ENCODE peak calls at places on chromosomes 7 and 10, in nine cellular contexts. O is HepG2, R is RWPE2, D is PC-3, N is spleen, Y is right lobe of liver, V is adrenal gland, L is fibroblast of lung, I is kidney. C is an unnamed sample.

GRCh38 chr10:127374074-127374680 is 174.9 kb upstream of the NPS start:
- DNase-seq in O (no peak), R (no peak), D (no peak), N (no peak), Y (no peak), V (no peak), L (no peak), I (no peak), C (no peak)

GRCh38 chr7:5694221-5694754 is 87.2 kb downstream of the RNF216 start:
- DNase-seq in O (no peak), R (no peak), D (peak; percentile 23), N (no peak), Y (no peak), V (no peak), L (peak; percentile 94), I (no peak), C (no peak)

GRCh38 chr7:25894002-25894901 is 257.7 kb upstream of the NFE2L3 start:
- DNase-seq in O (peak; percentile 45), R (no peak), D (peak; percentile 39), N (no peak), Y (peak; percentile 64), V (peak; percentile 66), L (no peak), I (no peak), C (no peak)

GRCh38 chr7:47948096-47948790 is at the start of gene PKD1L1:
- DNase-seq in O (no peak), R (no peak), D (no peak), N (no peak), Y (no peak), V (no peak), L (no peak), I (no peak), C (no peak)

GRCh38 chr10:122236690-122237306 is 34.3 kb upstream of the BTBD16 start:
- DNase-seq in O (no peak), R (no peak), D (peak; percentile 73), N (peak; percentile 10), Y (no peak), V (no peak), L (no peak), I (no peak), C (peak; percentile 6)

GRCh38 chr7:50397971-50398324 is 52.2 kb downstream of the FIGNL1 start:
- DNase-seq in O (no peak), R (no peak), D (no peak), N (no peak), Y (no peak), V (no peak), L (no peak), I (no peak), C (no peak)

GRCh38 chr10:99754670-99755069 is 22.6 kb downstream of the CUTC start:
- DNase-seq in O (peak; percentile 84), R (no peak), D (peak; percentile 23), N (no peak), Y (no peak), V (no peak), L (no peak), I (no peak), C (no peak)

GRCh38 chr10:22228943-22229755 is 11.3 kb upstream of the EBLN1 start:
- DNase-seq in O (peak; percentile 80), R (peak; percentile 77), D (peak; percentile 86), N (peak; percentile 94), Y (peak; percentile 83), V (peak; percentile 93), L (peak; percentile 95), I (peak; percentile 95), C (peak; percentile 91)

GRCh38 chr10:101214446-101215396 is 14.5 kb downstream of the LBX1 start:
- DNase-seq in O (peak; percentile 50), R (no peak), D (peak; percentile 73), N (peak; percentile 88), Y (peak; percentile 58), V (peak; percentile 69), L (peak; percentile 44), I (no peak), C (peak; percentile 80)

GRCh38 chr10:23192741-23193434 is 776 bp downstream of the PTF1A start:
- DNase-seq in O (no peak), R (no peak), D (no peak), N (no peak), Y (no peak), V (no peak), L (no peak), I (no peak), C (no peak)

GRCh38 chr10:89503633-89504345 is 31.6 kb downstream of the SLC16A12 start:
- DNase-seq in O (no peak), R (no peak), D (no peak), N (no peak), Y (no peak), V (no peak), L (no peak), I (no peak), C (no peak)
- H3K27ac ChIP-seq in O (no peak overlapping the region), R (no peak overlapping the region), D (no peak overlapping the region), N (no peak overlapping the region), Y (no peak overlapping the region), V (no peak overlapping the region), L (no peak overlapping the region), I (peak overlapping the region; percentile 29), C (no peak overlapping the region)

DNA sequence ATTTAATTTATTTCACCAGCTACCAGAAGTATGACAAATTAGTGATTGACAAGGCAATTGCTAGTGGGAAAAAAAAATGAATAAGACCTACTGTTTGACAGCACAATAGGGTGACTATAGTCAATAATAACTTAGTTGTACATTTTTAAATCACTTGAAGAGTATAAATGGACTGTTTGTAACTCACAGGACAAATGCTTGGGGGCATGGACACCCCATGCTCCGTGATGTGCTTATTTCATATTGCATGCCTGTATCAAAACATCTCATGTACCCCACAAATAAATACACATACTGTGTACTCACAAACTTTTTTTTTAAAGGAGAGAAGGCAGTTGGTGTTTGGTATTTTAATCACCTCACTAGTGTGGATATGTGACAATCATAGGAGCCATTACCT is 181.1 kb downstream of the CACNB2 start:
- DNase-seq in O (no peak), R (no peak), D (no peak), N (no peak), Y (no peak), V (no peak), L (no peak), I (no peak), C (no peak)
- H3K4me1 ChIP-seq in O (no peaks in the 10 kb centered on the region), R (no peaks in the 10 kb centered on the region), D (no peaks in the 10 kb centered on the region), N (no peaks in the 10 kb centered on the region), Y (peaks cover 8% of the 10 kb centered on the region), V (no peaks in the 10 kb centered on the region), L (no peaks in the 10 kb centered on the region), I (peaks cover 8% of the 10 kb centered on the region), C (no peaks in the 10 kb centered on the region)

GRCh38 chr7:108455833-108456677 is at the start of gene NRCAM:
- DNase-seq in O (no peak), R (peak; percentile 57), D (no peak), N (peak; percentile 80), Y (no peak), V (peak; percentile 94), L (peak; percentile 46), I (peak; percentile 81), C (peak; percentile 71)

GRCh38 chr7:108453320-108453719 is 2.9 kb downstream of the NRCAM start:
- DNase-seq in O (no peak), R (no peak), D (no peak), N (no peak), Y (no peak), V (no peak), L (no peak), I (no peak), C (no peak)

GRCh38 chr7:108454317-108454673 is 1.9 kb downstream of the NRCAM start:
- DNase-seq in O (no peak), R (no peak), D (no peak), N (no peak), Y (no peak), V (no peak), L (no peak), I (no peak), C (no peak)

GRCh38 chr7:108455524-108455832 is 758 bp downstream of the NRCAM start:
- DNase-seq in O (no peak), R (no peak), D (no peak), N (peak; percentile 73), Y (no peak), V (peak; percentile 70), L (no peak), I (peak; percentile 76), C (peak; percentile 61)

DNA sequence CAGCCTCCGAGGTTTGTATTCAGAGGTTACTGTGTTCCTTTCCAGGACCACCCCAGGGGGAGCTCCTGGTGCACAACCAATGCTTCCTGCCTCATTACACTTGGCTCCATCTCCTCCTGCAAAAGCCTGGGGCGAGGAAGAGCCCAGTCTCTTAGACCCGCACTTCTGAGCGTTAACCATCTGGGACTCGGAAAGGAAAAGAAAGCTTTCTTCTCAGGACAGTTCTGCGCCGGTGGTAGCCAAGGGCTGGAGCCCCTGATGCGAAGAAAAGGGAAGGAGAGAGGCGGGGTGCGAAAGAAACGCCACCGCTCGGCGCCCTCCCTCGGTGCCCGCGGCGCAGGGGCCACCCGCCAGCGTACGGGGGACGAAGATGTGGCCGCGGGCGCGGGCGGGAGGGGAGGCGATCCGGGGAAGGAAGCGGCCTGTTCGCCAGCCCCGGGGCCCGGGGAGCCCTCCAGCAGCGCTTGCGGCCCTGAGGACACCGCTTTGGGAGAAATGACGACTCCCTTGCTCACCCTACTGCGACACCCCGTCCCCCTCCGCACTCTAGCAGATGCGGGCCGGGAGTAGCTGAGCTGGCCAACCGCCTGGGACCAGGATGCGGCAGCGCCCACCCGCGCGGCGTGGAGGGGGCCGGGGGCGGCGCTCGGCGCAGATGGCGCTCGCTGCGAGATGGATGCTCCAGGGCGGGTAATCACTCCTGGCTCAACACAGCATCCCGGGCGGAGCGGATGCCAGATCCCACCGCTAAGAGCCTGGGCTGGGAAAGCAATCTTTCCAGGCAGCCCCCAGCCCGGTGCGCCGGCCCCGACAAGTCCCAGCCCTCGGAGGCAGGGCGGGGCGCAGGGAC is 1.3 kb downstream of the NRCAM start:
- DNase-seq in O (no peak), R (no peak), D (no peak), N (peak; percentile 81), Y (no peak), V (peak; percentile 65), L (peak; percentile 44), I (peak; percentile 72), C (peak; percentile 63)
- TF ChIP-seq CTCF in O (no peak), R (no peak), D (no peak), N (no peak), Y (no peak), V (no peak), L (no peak), I (no peak), C (no peak)

GRCh38 chr10:97372233-97372875 is 28.8 kb downstream of the RRP12 start:
- DNase-seq in O (no peak), R (no peak), D (no peak), N (peak; percentile 60), Y (no peak), V (no peak), L (no peak), I (no peak), C (peak; percentile 79)

GRCh38 chr10:97373456-97373855 is 27.7 kb downstream of the RRP12 start:
- DNase-seq in O (no peak), R (no peak), D (no peak), N (peak; percentile 73), Y (no peak), V (no peak), L (no peak), I (no peak), C (no peak)

GRCh38 chr10:97376413-97376812 is 24.7 kb downstream of the RRP12 start:
- DNase-seq in O (no peak), R (no peak), D (no peak), N (peak; percentile 65), Y (no peak), V (no peak), L (no peak), I (no peak), C (no peak)

GRCh38 chr10:97367126-97367649 is 32.7 kb upstream of the FRAT2 start:
- DNase-seq in O (no peak), R (no peak), D (no peak), N (no peak), Y (no peak), V (no peak), L (no peak), I (no peak), C (no peak)

GRCh38 chr10:97371696-97372095 is 29.4 kb downstream of the RRP12 start:
- DNase-seq in O (no peak), R (no peak), D (no peak), N (no peak), Y (no peak), V (no peak), L (no peak), I (no peak), C (no peak)
- H3K27ac ChIP-seq in O (no peak overlapping the region), R (no peak overlapping the region), D (no peak overlapping the region), N (peak overlapping the region; percentile 62), Y (no peak overlapping the region), V (no peak overlapping the region), L (no peak overlapping the region), I (no peak overlapping the region), C (no peak overlapping the region)

C was measured in upper lobe of right lung.